ENCODE peak calls at places on chromosomes 13 and 19, in four cellular contexts. One of them, this sample, is unnamed.

GRCh38 chr19:50230379-50231351 is 27.2 kb downstream of the MYH14 start:
- DNase-seq in AG04450: no peak
- DNase-seq in pancreas: no peak
- DNase-seq in transverse colon: no peak
- DNase-seq in this sample: no peak

GRCh38 chr13:35164324-35164932 is 222.4 kb downstream of the NBEA start:
- DNase-seq in AG04450: no peak
- DNase-seq in pancreas: no peak
- DNase-seq in transverse colon: no peak
- DNase-seq in this sample: peak

GRCh38 chr13:111883571-111884343 is 183.2 kb upstream of the SOX1 start:
- DNase-seq in AG04450: no peak
- DNase-seq in pancreas: no peak
- DNase-seq in transverse colon: no peak
- DNase-seq in this sample: no peak

GRCh38 chr19:12867120-12868099 is 13.8 kb downstream of the DNASE2 start:
- DNase-seq in AG04450: no peak
- DNase-seq in pancreas: peak
- DNase-seq in transverse colon: peak
- DNase-seq in this sample: peak

GRCh38 chr13:33307820-33308219 is 22.3 kb upstream of the STARD13 start:
- DNase-seq in AG04450: no peak
- DNase-seq in pancreas: no peak
- DNase-seq in transverse colon: no peak
- DNase-seq in this sample: no peak

GRCh38 chr13:73870970-73871935 is 263.0 kb downstream of the KLF12 start:
- DNase-seq in AG04450: peak
- DNase-seq in pancreas: no peak
- DNase-seq in transverse colon: no peak
- DNase-seq in this sample: peak

GRCh38 chr13:40189885-40190655 is 476.4 kb downstream of the FOXO1 start:
- DNase-seq in AG04450: no peak
- DNase-seq in pancreas: no peak
- DNase-seq in transverse colon: no peak
- DNase-seq in this sample: no peak

GRCh38 chr13:111049791-111050538 is 65.1 kb upstream of the ARHGEF7 start:
- DNase-seq in AG04450: no peak
- DNase-seq in pancreas: no peak
- DNase-seq in transverse colon: no peak
- DNase-seq in this sample: peak

GRCh38 chr19:10219678-10220077 is 11.5 kb downstream of the S1PR2 start:
- DNase-seq in AG04450: peak
- DNase-seq in pancreas: no peak
- DNase-seq in transverse colon: no peak
- DNase-seq in this sample: peak

GRCh38 chr19:49801966-49802661 is 11.0 kb downstream of the FUZ start:
- DNase-seq in AG04450: peak
- DNase-seq in pancreas: peak
- DNase-seq in transverse colon: peak
- DNase-seq in this sample: peak

GRCh38 chr13:25733061-25733491 is 318.7 kb downstream of the SHISA2 start:
- DNase-seq in AG04450: no peak
- DNase-seq in pancreas: no peak
- DNase-seq in transverse colon: no peak
- DNase-seq in this sample: no peak

GRCh38 chr13:74867460-74867859 is 614.5 kb downstream of the TBC1D4 start:
- DNase-seq in AG04450: no peak
- DNase-seq in pancreas: no peak
- DNase-seq in transverse colon: no peak
- DNase-seq in this sample: peak

GRCh38 chr19:46693760-46694159 is 23.2 kb downstream of the PRKD2 start:
- DNase-seq in AG04450: no peak
- DNase-seq in pancreas: no peak
- DNase-seq in transverse colon: no peak
- DNase-seq in this sample: no peak

GRCh38 chr13:94195715-94196114 is 283.8 kb downstream of the DCT start:
- DNase-seq in AG04450: peak
- DNase-seq in pancreas: no peak
- DNase-seq in transverse colon: no peak
- DNase-seq in this sample: peak

GRCh38 chr13:77859450-77859849 is 59.2 kb downstream of the EDNRB start:
- DNase-seq in AG04450: peak
- DNase-seq in pancreas: no peak
- DNase-seq in transverse colon: peak
- DNase-seq in this sample: peak

GRCh38 chr19:51777570-51778460 is 16.8 kb downstream of the FPR2 start:
- DNase-seq in AG04450: peak
- DNase-seq in pancreas: peak
- DNase-seq in transverse colon: peak
- DNase-seq in this sample: peak

GRCh38 chr19:39937094-39937493 is 2.7 kb upstream of the FCGBP start:
- DNase-seq in AG04450: no peak
- DNase-seq in pancreas: no peak
- DNase-seq in transverse colon: no peak
- DNase-seq in this sample: no peak

GRCh38 chr19:21468791-21469190 is 36.6 kb upstream of the ZNF429 start:
- DNase-seq in AG04450: no peak
- DNase-seq in pancreas: no peak
- DNase-seq in transverse colon: no peak
- DNase-seq in this sample: no peak
- TF ChIP-seq CTCF in AG04450: no peak
- TF ChIP-seq CTCF in pancreas: no peak
- TF ChIP-seq CTCF in transverse colon: no peak
- TF ChIP-seq CTCF in this sample: no peak

GRCh38 chr19:14519245-14519859 is 1.2 kb upstream of the DNAJB1 start:
- DNase-seq in AG04450: no peak
- DNase-seq in pancreas: no peak
- DNase-seq in transverse colon: no peak
- DNase-seq in this sample: no peak
- H3K4me3 ChIP-seq in AG04450: no peak
- H3K4me3 ChIP-seq in pancreas: no peak
- H3K4me3 ChIP-seq in transverse colon: peak
- H3K4me3 ChIP-seq in this sample: no peak

GRCh38 chr19:38361633-38362075 is 12.7 kb upstream of the PSMD8 start:
- DNase-seq in AG04450: no peak
- DNase-seq in pancreas: peak
- DNase-seq in transverse colon: peak
- DNase-seq in this sample: peak
- TF ChIP-seq CTCF in AG04450: peak
- TF ChIP-seq CTCF in pancreas: no peak
- TF ChIP-seq CTCF in transverse colon: peak
- TF ChIP-seq CTCF in this sample: peak

DNA sequence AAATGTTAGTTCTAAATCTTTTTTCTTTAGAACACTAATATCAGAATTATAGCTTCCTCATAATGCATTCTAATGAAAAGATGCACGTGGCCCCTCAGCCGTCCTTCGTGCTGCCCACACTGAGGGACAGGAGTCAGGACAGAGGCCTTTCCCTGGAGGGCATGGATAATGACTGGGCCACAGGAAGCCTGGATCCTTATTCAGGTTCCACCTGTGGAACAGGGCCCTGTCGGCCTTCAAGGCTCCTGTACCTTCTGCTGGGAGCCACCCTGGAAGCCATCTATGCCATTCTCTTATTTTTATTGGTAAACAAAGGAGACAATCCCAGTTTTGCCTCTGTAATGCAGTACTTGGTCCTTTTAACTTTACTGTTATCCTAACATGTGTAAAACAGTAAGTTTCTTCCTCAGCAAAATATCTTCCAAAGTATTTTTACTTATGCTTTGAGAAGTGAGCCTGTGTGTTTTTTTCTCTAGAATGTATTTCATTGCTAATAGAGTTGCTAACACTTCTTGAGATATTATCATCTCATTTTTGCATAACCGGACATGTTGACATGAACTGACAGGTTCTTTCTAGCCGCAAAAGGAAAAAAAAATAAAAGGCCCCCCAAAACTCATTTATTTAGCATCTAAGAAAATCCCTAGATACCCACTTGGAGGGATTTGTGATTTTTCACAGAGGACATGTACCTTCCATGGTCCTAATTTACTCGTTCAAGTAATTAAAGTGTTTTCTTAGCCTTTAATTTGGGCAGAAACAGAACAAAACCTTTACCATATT is 6.0 kb downstream of the GPR183 start:
- DNase-seq in AG04450: no peak
- DNase-seq in pancreas: no peak
- DNase-seq in transverse colon: no peak
- DNase-seq in this sample: no peak
- H3K4me3 ChIP-seq in AG04450: no peak
- H3K4me3 ChIP-seq in pancreas: no peak
- H3K4me3 ChIP-seq in transverse colon: no peak
- H3K4me3 ChIP-seq in this sample: no peak

GRCh38 chr13:46342538-46342937 is 44.5 kb downstream of the RUBCNL start:
- DNase-seq in AG04450: no peak
- DNase-seq in pancreas: no peak
- DNase-seq in transverse colon: no peak
- DNase-seq in this sample: no peak
- TF ChIP-seq CTCF in AG04450: no peak
- TF ChIP-seq CTCF in pancreas: no peak
- TF ChIP-seq CTCF in transverse colon: no peak
- TF ChIP-seq CTCF in this sample: no peak

GRCh38 chr19:18428837-18429674 is 8.9 kb downstream of the ISYNA1 start:
- DNase-seq in AG04450: no peak
- DNase-seq in pancreas: no peak
- DNase-seq in transverse colon: peak
- DNase-seq in this sample: peak
- H3K4me3 ChIP-seq in AG04450: no peak
- H3K4me3 ChIP-seq in pancreas: no peak
- H3K4me3 ChIP-seq in transverse colon: peak
- H3K4me3 ChIP-seq in this sample: peak

DNA sequence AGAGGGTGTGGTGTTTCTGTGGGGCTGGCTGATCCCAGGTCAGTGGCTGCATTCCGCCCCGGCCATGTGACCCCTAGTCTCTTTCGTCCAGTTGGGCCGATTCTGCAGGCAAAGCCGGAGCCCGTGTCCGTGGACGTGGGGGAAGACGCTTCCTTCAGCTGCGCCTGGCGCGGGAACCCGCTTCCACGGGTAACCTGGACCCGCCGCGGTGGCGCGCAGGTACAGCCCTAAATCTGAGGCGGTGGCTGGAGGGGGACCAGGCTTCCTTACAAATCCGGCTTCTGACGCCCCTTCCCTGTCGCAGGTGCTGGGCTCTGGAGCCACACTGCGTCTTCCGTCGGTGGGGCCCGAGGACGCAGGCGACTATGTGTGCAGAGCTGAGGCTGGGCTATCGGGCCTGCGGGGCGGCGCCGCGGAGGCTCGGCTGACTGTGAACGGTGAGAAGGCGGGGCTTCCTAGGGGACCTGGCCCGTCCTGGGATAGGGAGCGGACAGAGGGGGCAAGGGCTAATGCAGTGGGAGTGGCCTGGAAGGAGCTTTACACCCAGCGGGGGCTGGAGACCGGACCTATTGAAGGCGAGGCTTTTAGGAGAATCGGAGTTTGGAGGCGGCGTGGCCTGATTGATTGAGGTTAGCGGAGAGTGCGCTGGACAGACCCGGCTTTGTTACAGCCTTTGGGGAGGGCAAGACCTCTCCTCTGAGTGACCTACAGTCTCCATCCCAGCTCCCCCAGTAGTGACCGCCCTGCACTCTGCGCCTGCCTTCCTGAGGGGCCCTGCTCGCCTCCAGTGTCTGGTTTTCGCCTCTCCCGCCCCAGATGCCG is 4.3 kb downstream of the KIRREL2 start:
- DNase-seq in AG04450: no peak
- DNase-seq in pancreas: no peak
- DNase-seq in transverse colon: no peak
- DNase-seq in this sample: no peak
- TF ChIP-seq CTCF in AG04450: no peak
- TF ChIP-seq CTCF in pancreas: no peak
- TF ChIP-seq CTCF in transverse colon: no peak
- TF ChIP-seq CTCF in this sample: no peak

GRCh38 chr13:28402057-28402381 is 92.9 kb downstream of the FLT1 start:
- DNase-seq in AG04450: peak
- DNase-seq in pancreas: no peak
- DNase-seq in transverse colon: no peak
- DNase-seq in this sample: no peak
- H3K4me3 ChIP-seq in AG04450: no peak
- H3K4me3 ChIP-seq in pancreas: no peak
- H3K4me3 ChIP-seq in transverse colon: no peak
- H3K4me3 ChIP-seq in this sample: no peak

DNA sequence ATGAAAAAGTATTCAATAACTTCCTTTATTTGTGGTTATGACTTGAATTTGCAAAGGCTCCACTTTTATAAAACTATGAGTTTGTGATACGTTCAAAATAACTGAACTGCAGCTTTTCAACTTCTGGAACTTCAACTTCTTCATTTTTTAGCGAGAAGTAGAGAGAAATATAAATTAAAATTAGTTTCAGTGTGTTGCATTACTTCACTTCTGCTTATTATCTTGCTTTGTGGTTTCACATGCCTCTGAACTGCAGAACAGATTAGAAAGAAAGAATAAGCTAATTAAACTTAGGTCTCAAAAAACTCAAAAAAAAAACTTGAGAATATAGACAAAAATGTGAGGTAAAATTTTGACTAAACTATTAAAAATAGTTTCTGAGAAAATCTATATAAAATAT is 1073.4 kb downstream of the PCDH17 start:
- DNase-seq in AG04450: no peak
- DNase-seq in pancreas: no peak
- DNase-seq in transverse colon: no peak
- DNase-seq in this sample: no peak
- TF ChIP-seq CTCF in AG04450: no peak
- TF ChIP-seq CTCF in pancreas: no peak
- TF ChIP-seq CTCF in transverse colon: no peak
- TF ChIP-seq CTCF in this sample: no peak

This sample was measured in fibroblast of villous mesenchyme.